ENCODE peak calls at places on chromosome 18, in four cellular contexts. K is tibial artery, I is MM.1S, J is right lobe of liver. M is an unnamed sample.

GRCh38 chr18:57353137-57353939 is 981 bp downstream of the ST8SIA3 start:
- DNase-seq in K (no peak), J (no peak), I (no peak), M (no peak)

GRCh38 chr18:46632401-46633089 is 24.5 kb downstream of the LOXHD1 start:
- DNase-seq in I (no peak), J (no peak), K (no peak), M (no peak)

GRCh38 chr18:56233595-56233994 is 404.8 kb downstream of the TXNL1 start:
- DNase-seq in J (no peak), I (no peak), K (peak; percentile 42), M (no peak)

GRCh38 chr18:60018801-60019462 is 119.1 kb downstream of the PMAIP1 start:
- DNase-seq in J (no peak), I (no peak), K (no peak), M (no peak)

GRCh38 chr18:50057009-50057408 is 137.9 kb downstream of the MYO5B start:
- DNase-seq in I (no peak), K (no peak), J (no peak), M (no peak)

GRCh38 chr18:43596106-43596712 is 318.9 kb upstream of the SYT4 start:
- DNase-seq in J (no peak), I (peak; percentile 58), K (no peak), M (no peak)

GRCh38 chr18:47772374-47773248 is 157.8 kb downstream of the SMAD2 start:
- DNase-seq in K (no peak), J (peak; percentile 69), I (peak; percentile 42), M (peak; percentile 56)

GRCh38 chr18:55425698-55426097 is 162.3 kb downstream of the TCF4 start:
- DNase-seq in K (no peak), I (no peak), J (no peak), M (no peak)

GRCh38 chr18:25349131-25349925 is 2.6 kb downstream of the ZNF521 start:
- DNase-seq in K (peak; percentile 45), I (peak; percentile 41), J (no peak), M (peak; percentile 44)

GRCh38 chr18:26503382-26503781 is 45.0 kb downstream of the KCTD1 start:
- DNase-seq in K (no peak), J (no peak), I (no peak), M (no peak)

GRCh38 chr18:14999085-14999975 is 251.4 kb downstream of the ANKRD30B start:
- DNase-seq in I (no peak), J (no peak), K (no peak), M (no peak)

GRCh38 chr18:77206676-77207370 is 42.8 kb upstream of the GALR1 start:
- DNase-seq in K (peak; percentile 81), I (no peak), J (no peak), M (no peak)

GRCh38 chr18:12038661-12039417 is 54.8 kb upstream of the ANKRD62 start:
- DNase-seq in K (peak; percentile 79), J (peak; percentile 89), I (peak; percentile 73), M (peak; percentile 82)

GRCh38 chr18:41312241-41312590 is 642.8 kb upstream of the PIK3C3 start:
- DNase-seq in J (no peak), K (no peak), I (no peak), M (no peak)

GRCh38 chr18:59056706-59057492 is 82.8 kb upstream of the SEC11C start:
- DNase-seq in J (peak; percentile 75), K (no peak), I (peak; percentile 43), M (peak; percentile 82)

GRCh38 chr18:13471495-13471845 is 252.9 kb downstream of the LDLRAD4 start:
- DNase-seq in J (no peak), K (no peak), I (no peak), M (no peak)
- TF ChIP-seq CTCF in J (no peak), K (no peak), I (no peak), M (no peak)

DNA sequence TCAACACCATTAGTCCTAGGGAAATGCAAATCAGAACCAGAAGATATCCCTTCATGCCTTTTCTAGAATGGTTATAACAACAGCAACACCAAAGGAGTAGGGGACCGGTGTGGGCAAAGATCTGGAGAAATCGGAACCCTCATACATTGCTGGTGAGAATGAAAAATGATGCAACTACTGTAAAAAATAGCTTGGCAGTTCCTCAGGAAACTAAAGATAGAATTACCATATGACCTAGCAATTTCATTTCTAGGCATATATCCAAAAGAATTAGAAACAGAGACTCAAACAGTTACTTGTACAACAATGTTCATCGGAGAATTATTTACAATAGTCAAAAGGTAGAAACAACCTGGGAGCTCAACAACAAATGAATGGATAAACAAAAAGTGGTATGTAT is 29.2 kb upstream of the CDH7 start:
- DNase-seq in J (no peak), I (no peak), K (no peak), M (no peak)
- H3K4me3 ChIP-seq in J (no peak overlapping the region), I (peak overlapping the region; percentile 2), K (no peak overlapping the region), M (no peak overlapping the region)

DNA sequence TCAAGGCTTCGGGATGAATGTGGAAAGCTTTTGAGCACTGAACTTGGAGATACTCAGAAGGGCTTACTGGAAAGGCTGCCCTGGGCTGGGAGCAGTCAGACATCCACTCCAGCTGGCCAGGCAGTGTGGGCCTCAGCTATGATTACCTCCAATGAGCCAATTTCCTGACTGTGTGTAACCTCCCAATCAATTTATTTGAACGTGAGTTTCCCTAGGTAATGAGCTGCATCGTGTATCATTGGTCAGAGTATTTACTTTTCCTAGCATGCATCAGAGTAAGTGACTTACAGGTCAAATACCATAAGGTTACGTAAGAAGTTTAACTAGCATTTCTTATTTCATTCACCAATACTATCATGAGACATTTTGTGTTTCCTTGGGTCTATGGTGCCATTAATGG is 11.0 kb upstream of the CTAGE1 start:
- DNase-seq in K (no peak), I (no peak), J (peak; percentile 83), M (no peak)
- H3K27ac ChIP-seq in K (peak overlapping the region; percentile 36), I (no peak overlapping the region), J (peak overlapping the region; percentile 57), M (no peak overlapping the region)

GRCh38 chr18:48949606-48950535 is 894 bp downstream of the SMAD7 start:
- DNase-seq in I (peak; percentile 58), J (no peak), K (no peak), M (no peak)
- TF ChIP-seq CTCF in I (peak; percentile 14), J (no peak), K (peak; percentile 15), M (no peak)

GRCh38 chr18:70194227-70194890 is 11.1 kb downstream of the RTTN start:
- DNase-seq in J (no peak), I (peak; percentile 84), K (no peak), M (no peak)
- H3K4me3 ChIP-seq in J (no peak overlapping the region), I (peak overlapping the region; percentile 36), K (no peak overlapping the region), M (no peak overlapping the region)

DNA sequence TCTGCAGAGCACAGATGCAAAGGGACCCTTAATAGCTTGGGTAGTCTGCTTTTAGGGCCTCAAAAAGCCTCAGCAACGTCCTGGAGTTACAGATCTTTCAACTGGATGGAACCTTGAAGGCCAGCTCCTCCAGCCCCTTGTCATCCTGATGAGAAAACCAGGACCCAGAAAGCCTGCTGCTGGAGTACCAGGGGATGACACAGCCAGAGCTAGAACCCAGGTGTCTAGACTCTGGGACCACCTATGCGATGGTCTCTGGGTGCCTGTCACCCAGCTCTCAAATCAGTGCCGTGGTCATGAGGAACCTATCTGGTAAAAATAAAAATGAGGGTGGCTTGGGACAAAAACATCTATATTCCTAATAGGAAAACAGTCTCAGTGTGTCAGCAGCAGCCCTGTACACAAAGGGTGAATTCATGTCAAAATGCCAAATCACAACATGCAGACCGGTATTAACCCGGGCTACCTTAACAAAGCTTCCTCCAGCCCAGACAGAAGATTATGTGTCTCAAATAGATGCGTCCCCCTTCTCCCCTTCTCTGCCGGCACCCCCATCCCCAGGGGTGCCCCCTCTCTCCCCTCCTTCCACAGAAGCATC is 28.5 kb downstream of the SMAD7 start:
- DNase-seq in I (no peak), J (no peak), K (no peak), M (no peak)
- H3K27ac ChIP-seq in I (peak overlapping the region; percentile 85), J (no peak overlapping the region), K (peak overlapping the region; percentile 88), M (peak overlapping the region; percentile 64)

GRCh38 chr18:3061581-3062416 is 48.9 kb upstream of the LPIN2 start:
- DNase-seq in I (peak; percentile 50), J (no peak), K (no peak), M (no peak)

GRCh38 chr18:3059272-3059671 is 46.3 kb upstream of the LPIN2 start:
- DNase-seq in K (no peak), J (no peak), I (no peak), M (no peak)

GRCh38 chr18:3060667-3061580 is 48.0 kb upstream of the LPIN2 start:
- DNase-seq in J (no peak), I (peak; percentile 77), K (no peak), M (no peak)

GRCh38 chr18:3066391-3067079 is 53.6 kb upstream of the LPIN2 start:
- DNase-seq in I (no peak), J (no peak), K (no peak), M (no peak)

DNA sequence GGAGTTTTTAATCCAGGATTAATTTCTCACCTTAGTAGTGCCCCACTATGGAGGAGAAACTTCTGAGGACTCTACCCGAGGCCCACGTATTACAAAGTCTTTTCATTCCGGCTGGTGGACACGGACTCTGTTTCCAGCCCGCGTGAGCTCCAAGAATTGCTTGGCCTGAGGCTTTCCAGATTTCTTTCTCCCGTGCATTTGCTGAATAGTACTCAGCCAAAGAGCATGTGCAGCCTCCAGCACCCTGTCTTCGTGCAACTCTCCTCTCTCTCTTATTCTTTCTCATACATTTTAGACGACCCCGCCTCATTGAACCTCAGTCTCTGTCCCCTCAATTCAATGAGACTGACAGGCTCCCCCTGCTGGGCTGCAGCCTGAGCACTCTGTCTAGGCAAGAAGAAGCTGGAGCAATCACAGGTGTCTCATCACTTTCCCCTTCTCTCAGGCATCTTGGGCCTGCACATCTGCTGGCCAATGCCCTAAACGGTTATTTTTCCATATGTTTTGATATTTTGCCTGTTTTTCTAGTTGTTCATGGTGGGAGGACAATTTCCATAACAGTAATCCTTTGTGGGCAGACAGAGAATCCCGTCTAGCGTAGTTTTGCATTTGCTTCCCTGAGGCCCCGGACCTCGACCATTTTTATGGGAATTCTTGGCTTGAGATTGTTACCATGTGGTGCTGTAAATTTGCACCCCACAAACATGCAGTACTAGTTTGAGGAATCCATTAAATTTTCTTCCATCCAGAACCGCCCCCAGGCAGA is 50.0 kb upstream of the LPIN2 start:
- DNase-seq in I (peak; percentile 74), J (peak; percentile 76), K (peak; percentile 72), M (peak; percentile 61)
- TF ChIP-seq CTCF in I (peak; percentile 84), J (peak; percentile 79), K (peak; percentile 67), M (peak; percentile 79)

DNA sequence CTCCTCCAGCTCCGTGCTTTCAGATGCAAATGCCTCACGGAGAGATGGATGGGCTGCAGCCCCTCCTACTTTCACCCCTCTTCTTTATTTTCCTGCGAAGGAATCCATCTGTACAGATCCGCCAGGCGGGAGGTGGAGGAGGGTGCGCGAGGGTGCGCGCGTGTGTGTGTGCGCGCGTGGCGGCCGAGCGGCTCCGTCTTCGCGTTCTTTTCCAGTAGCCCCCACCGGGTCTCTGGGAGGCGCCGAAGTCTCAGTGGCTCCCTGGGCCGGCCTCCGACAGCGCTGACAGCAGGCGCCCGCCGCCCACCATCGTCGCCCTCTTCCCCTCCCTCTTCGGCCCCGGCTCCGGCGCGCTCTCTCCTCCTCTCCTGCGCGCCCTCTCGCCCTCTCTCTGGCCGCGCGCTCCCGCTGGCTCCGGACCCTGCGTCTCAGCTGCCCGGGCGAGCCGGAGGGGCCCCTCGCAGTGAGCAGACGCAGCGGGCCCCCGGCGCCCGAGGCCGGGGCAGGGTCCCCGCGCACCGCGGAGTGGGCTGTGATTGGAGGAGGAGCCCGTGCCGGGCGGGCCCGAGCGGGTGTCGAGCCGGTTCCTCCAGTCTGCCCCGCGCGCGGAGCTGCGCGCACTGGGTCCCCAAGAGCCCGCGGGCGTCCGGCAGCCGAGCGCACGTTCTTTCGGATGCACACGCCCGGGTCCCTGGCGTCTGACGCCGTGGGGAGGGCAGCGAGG is at the start of gene CDH7:
- DNase-seq in J (no peak), I (no peak), K (no peak), M (peak; percentile 5)
- H3K4me3 ChIP-seq in J (no peak within 1 kb of the TSS), I (no peak within 1 kb of the TSS), K (peak within 1 kb of the TSS; percentile 28), M (peak within 1 kb of the TSS; percentile 55)